ENCODE peak calls at places on chromosomes 4 and X, in nine cellular contexts. L is hippocampal formation, P is progenitor cell of endocrine pancreas, V is fibroblast of pulmonary artery, O is lung, Y is NCI-H1436 treated with DMSO at 0.1 percent for 48 hours, S is HCEC 1CT, J is hepatic stellate cell, M is AG04450. N is an unnamed sample.

GRCh38 chr4:163565228-163566040 is 70.9 kb downstream of the TMA16 start:
- DNase-seq in L (no peak), P (no peak), V (no peak), O (no peak), Y (no peak), S (no peak), J (no peak), M (no peak), N (no peak)

GRCh38 chrX:53321216-53321942 is 40.0 kb upstream of the IQSEC2 start:
- DNase-seq in L (no peak), P (no peak), V (no peak), O (no peak), Y (no peak), S (no peak), J (no peak), M (no peak), N (no peak)

GRCh38 chr4:28010543-28011235 is 1150.0 kb downstream of the STIM2 start:
- DNase-seq in L (no peak), P (no peak), V (peak; percentile 17), O (no peak), Y (no peak), S (peak; percentile 1), J (no peak), M (no peak), N (no peak)

GRCh38 chr4:48664938-48665337 is 115.1 kb downstream of the FRYL start:
- DNase-seq in L (no peak), P (no peak), V (no peak), O (no peak), Y (no peak), S (no peak), J (no peak), M (no peak), N (no peak)

GRCh38 chr4:182142146-182143085 is 100.8 kb upstream of the TENM3 start:
- DNase-seq in L (no peak), P (peak; percentile 32), V (peak; percentile 32), O (no peak), Y (no peak), S (no peak), J (no peak), M (no peak), N (no peak)

GRCh38 chr4:60724623-60725022 is 475.5 kb upstream of the ADGRL3 start:
- DNase-seq in L (no peak), P (no peak), V (peak; percentile 91), O (no peak), Y (no peak), S (peak; percentile 50), J (peak; percentile 24), M (peak; percentile 76), N (no peak)

GRCh38 chr4:147714575-147715401 is 17.1 kb upstream of the ARHGAP10 start:
- DNase-seq in L (no peak), P (no peak), V (peak; percentile 84), O (no peak), Y (no peak), S (peak; percentile 81), J (peak; percentile 54), M (peak; percentile 60), N (no peak)

GRCh38 chrX:773292-774025 is 142.9 kb downstream of the SHOX start:
- DNase-seq in L (no peak), P (no peak), V (no peak), O (no peak), Y (no peak), S (no peak), J (no peak), M (no peak), N (no peak)

GRCh38 chr4:126209117-126209516 is 894.4 kb downstream of the FAT4 start:
- DNase-seq in L (no peak), P (no peak), V (no peak), O (no peak), Y (no peak), S (no peak), J (no peak), M (no peak), N (no peak)

GRCh38 chr4:153728660-153729059 is 31.2 kb downstream of the RNF175 start:
- DNase-seq in L (no peak), P (no peak), V (no peak), O (no peak), Y (no peak), S (no peak), J (no peak), M (no peak), N (no peak)

GRCh38 chrX:70332600-70332999 is 42.7 kb downstream of the KIF4A start:
- DNase-seq in L (no peak), P (no peak), V (no peak), O (no peak), Y (no peak), S (no peak), J (no peak), M (no peak), N (no peak)

GRCh38 chr4:35125995-35126712 is 1118.2 kb downstream of the ARAP2 start:
- DNase-seq in L (no peak), P (no peak), V (no peak), O (no peak), Y (no peak), S (no peak), J (no peak), M (no peak), N (peak; percentile 57)

GRCh38 chr4:13538427-13538973 is 5.8 kb downstream of the NKX3-2 start:
- DNase-seq in L (no peak), P (no peak), V (no peak), O (no peak), Y (no peak), S (no peak), J (no peak), M (no peak), N (no peak)

GRCh38 chrX:46647251-46647650 is 73.7 kb downstream of the CHST7 start:
- DNase-seq in L (no peak), P (no peak), V (no peak), O (no peak), Y (no peak), S (no peak), J (no peak), M (no peak), N (no peak)

GRCh38 chrX:21708116-21708515 is 49.8 kb downstream of the SMPX start:
- DNase-seq in L (no peak), P (no peak), V (peak; percentile 16), O (no peak), Y (no peak), S (no peak), J (no peak), M (no peak), N (no peak)

GRCh38 chr4:98604723-98605122 is 53.7 kb downstream of the TSPAN5 start:
- DNase-seq in L (no peak), P (no peak), V (peak; percentile 39), O (no peak), Y (no peak), S (no peak), J (no peak), M (no peak), N (no peak)

GRCh38 chr4:23889814-23890269 is at the start of gene PPARGC1A:
- DNase-seq in L (peak; percentile 54), P (peak; percentile 10), V (peak; percentile 26), O (peak; percentile 65), Y (peak; percentile 43), S (peak; percentile 8), J (no peak), M (no peak), N (peak; percentile 83)

GRCh38 chr4:38189445-38189844 is 229.2 kb downstream of the PTTG2 start:
- DNase-seq in L (no peak), P (no peak), V (peak; percentile 72), O (no peak), Y (no peak), S (peak; percentile 90), J (peak; percentile 48), M (peak; percentile 65), N (no peak)

GRCh38 chr4:36183665-36184393 is 60.5 kb downstream of the ARAP2 start:
- DNase-seq in L (no peak), P (no peak), V (no peak), O (no peak), Y (no peak), S (no peak), J (no peak), M (no peak), N (no peak)

GRCh38 chr4:136001791-136002190 is 1530.5 kb downstream of the PCDH18 start:
- DNase-seq in L (no peak), P (no peak), V (no peak), O (no peak), Y (no peak), S (no peak), J (no peak), M (no peak), N (no peak)

GRCh38 chr4:14636563-14636962 is 365.7 kb upstream of the CPEB2 start:
- DNase-seq in L (no peak), P (no peak), V (no peak), O (no peak), Y (no peak), S (no peak), J (no peak), M (no peak), N (no peak)

GRCh38 chr4:168830777-168831512 is 179.1 kb downstream of the CBR4 start:
- DNase-seq in L (no peak), P (no peak), V (no peak), O (no peak), Y (no peak), S (peak; percentile 34), J (no peak), M (no peak), N (no peak)

GRCh38 chrX:69033936-69034335 is 131.3 kb downstream of the PJA1 start:
- DNase-seq in L (no peak), P (no peak), V (no peak), O (peak; percentile 11), Y (no peak), S (no peak), J (no peak), M (no peak), N (no peak)

GRCh38 chrX:109840585-109840984 is 107.5 kb upstream of the ACSL4 start:
- DNase-seq in L (peak; percentile 11), P (no peak), V (peak; percentile 97), O (peak; percentile 38), Y (no peak), S (peak; percentile 84), J (peak; percentile 53), M (peak; percentile 81), N (no peak)

N was measured in left lobe of liver.